ENCODE peak calls at places on chromosome 20, in eight cellular contexts. T is GM19239; X is NCI-H524 treated with DMSO at 0.1 percent for 48 hours; D is Ammon's horn; G is GM20000; L is nucleus accumbens; V is HT1080; P is stimulated activated CD4-positive, alpha-beta T cell treated with anti-CD3 and anti-CD28 coated beads, Interleukin-2, amount 100 ng/mL, for 24 hours. R is an unnamed sample.

GRCh38 chr20:6418732-6419131 is 295.9 kb upstream of the FERMT1 start:
- DNase-seq in D (no peak), L (no peak), V (no peak), G (no peak), X (no peak), T (no peak), P (no peak), R (no peak)

GRCh38 chr20:63112491-63113219 is 103.3 kb downstream of the YTHDF1 start:
- DNase-seq in G (no peak), X (no peak), T (no peak), V (no peak), D (no peak), L (no peak), P (no peak), R (no peak)

GRCh38 chr20:41152108-41152757 is 14.9 kb downstream of the PLCG1 start:
- DNase-seq in L (no peak), X (no peak), V (no peak), P (no peak), D (no peak), T (no peak), G (no peak), R (no peak)

GRCh38 chr20:21046413-21047070 is 59.6 kb downstream of the LINC00237 start:
- DNase-seq in P (no peak), X (peak), G (no peak), V (no peak), D (no peak), L (no peak), T (no peak), R (no peak)

GRCh38 chr20:45951474-45951873 is 17.0 kb downstream of the PCIF1 start:
- DNase-seq in G (no peak), X (no peak), P (no peak), L (no peak), V (no peak), D (no peak), T (no peak), R (no peak)

GRCh38 chr20:39645130-39645529 is 683.0 kb downstream of the DHX35 start:
- DNase-seq in L (no peak), T (no peak), V (no peak), D (no peak), G (no peak), X (no peak), P (no peak), R (no peak)

GRCh38 chr20:1664911-1665310 is 7.3 kb upstream of the SIRPG start:
- DNase-seq in P (peak), G (peak), V (no peak), T (peak), X (no peak), L (no peak), D (no peak), R (no peak)

GRCh38 chr20:11117808-11118528 is 444.2 kb upstream of the JAG1 start:
- DNase-seq in L (no peak), V (peak), D (no peak), X (no peak), G (no peak), P (no peak), T (no peak), R (no peak)

GRCh38 chr20:19784511-19785172 is 26.6 kb downstream of the RIN2 start:
- DNase-seq in V (peak), X (peak), D (peak), L (peak), P (peak), T (no peak), G (peak), R (peak)

GRCh38 chr20:32070282-32070681 is 18.2 kb downstream of the HCK start:
- DNase-seq in V (no peak), L (no peak), X (no peak), P (no peak), G (no peak), D (no peak), T (no peak), R (no peak)

GRCh38 chr20:23433628-23434027 is 5.9 kb upstream of the CSTL1 start:
- DNase-seq in V (no peak), X (no peak), D (no peak), L (no peak), P (no peak), T (no peak), G (no peak), R (no peak)

GRCh38 chr20:48189177-48189576 is 403.9 kb upstream of the SULF2 start:
- DNase-seq in X (no peak), V (peak), G (peak), T (no peak), P (no peak), D (no peak), L (no peak), R (no peak)

GRCh38 chr20:58233881-58234528 is 5.6 kb upstream of the ANKRD60 start:
- DNase-seq in T (no peak), L (no peak), G (peak), X (no peak), V (no peak), D (no peak), P (peak), R (peak)

GRCh38 chr20:38395165-38395564 is 40.0 kb downstream of the SNHG17 start:
- DNase-seq in P (no peak), X (no peak), L (no peak), V (no peak), D (no peak), G (no peak), T (no peak), R (no peak)

GRCh38 chr20:51551186-51551585 is 8.7 kb upstream of the NFATC2 start:
- DNase-seq in G (no peak), V (no peak), L (no peak), X (no peak), T (no peak), D (no peak), P (no peak), R (no peak)

GRCh38 chr20:21607971-21608735 is 94.3 kb upstream of the NKX2-2 start:
- DNase-seq in L (peak), D (peak), P (no peak), V (no peak), G (no peak), X (no peak), T (no peak), R (no peak)

GRCh38 chr20:61429458-61430227 is 177.6 kb downstream of the CDH4 start:
- DNase-seq in V (no peak), G (no peak), X (no peak), T (no peak), L (no peak), D (no peak), P (no peak), R (no peak)

GRCh38 chr20:17643531-17644188 is 38.4 kb downstream of the RRBP1 start:
- DNase-seq in X (no peak), G (no peak), P (no peak), V (no peak), L (no peak), T (no peak), D (no peak), R (no peak)

GRCh38 chr20:61503106-61503505 is 251.0 kb downstream of the CDH4 start:
- DNase-seq in V (no peak), T (no peak), D (no peak), G (no peak), P (no peak), X (no peak), L (no peak), R (no peak)

GRCh38 chr20:44609006-44609510 is 26.7 kb downstream of the PKIG start:
- DNase-seq in V (no peak), G (no peak), T (no peak), L (no peak), X (no peak), D (no peak), P (no peak), R (no peak)

GRCh38 chr20:34663213-34663943 is 13.5 kb downstream of the PIGU start:
- DNase-seq in L (no peak), X (peak), D (no peak), P (no peak), G (no peak), V (no peak), T (no peak), R (no peak)